ENCODE peak calls at places on chromosomes 12 and 14, in seven cellular contexts. Q, C, Z, W, D, Y and V are unnamed samples.
A peak's percentile ranks its signal among the peaks of the same experiment; 100 is the strongest.

GRCh38 chr12:70365398-70365647 is 767 bp upstream of the KCNMB4 start:
- DNase-seq in C (no peak), Z (no peak), Y (no peak), W (no peak), D (no peak), Q (no peak), V (no peak)

GRCh38 chr12:132665149-132665491 is 22.0 kb downstream of the POLE start:
- DNase-seq in Q (no peak), D (no peak), Z (no peak), C (no peak), W (no peak), Y (no peak), V (peak; percentile 46)

GRCh38 chr14:51293149-51293925 is 53.3 kb downstream of the TMX1 start:
- DNase-seq in Y (no peak), Z (no peak), D (peak; percentile 33), Q (no peak), C (no peak), W (no peak), V (peak; percentile 74)

GRCh38 chr12:51900323-51900889 is 6.9 kb upstream of the ACVRL1 start:
- DNase-seq in W (no peak), D (no peak), Q (no peak), C (no peak), Y (no peak), Z (no peak), V (peak; percentile 56)

GRCh38 chr12:45663452-45663851 is 66.1 kb upstream of the ARID2 start:
- DNase-seq in Q (no peak), Y (no peak), C (no peak), W (no peak), D (no peak), Z (no peak), V (no peak)

GRCh38 chr12:31118347-31118830 is 44.7 kb downstream of the DDX11 start:
- DNase-seq in Q (no peak), C (peak; percentile 49), D (peak; percentile 62), Z (peak; percentile 16), Y (no peak), W (peak; percentile 48), V (no peak)

GRCh38 chr14:99095369-99095768 is 176.6 kb downstream of the BCL11B start:
- DNase-seq in Q (no peak), D (no peak), C (no peak), Y (no peak), Z (no peak), W (no peak), V (no peak)

GRCh38 chr12:68746572-68747180 is 700 bp downstream of the SLC35E3 start:
- DNase-seq in D (peak; percentile 46), Q (peak; percentile 16), W (peak; percentile 51), Y (peak; percentile 62), Z (peak; percentile 35), C (peak; percentile 83), V (peak; percentile 79)

GRCh38 chr12:128819293-128820144 is 4.2 kb downstream of the SLC15A4 start:
- DNase-seq in Q (no peak), Z (no peak), D (no peak), Y (no peak), W (no peak), C (no peak), V (peak; percentile 43)

GRCh38 chr14:87873741-87874140 is 119.2 kb downstream of the GALC start:
- DNase-seq in Q (no peak), Z (no peak), C (no peak), W (no peak), Y (no peak), D (no peak), V (no peak)

GRCh38 chr14:69682607-69683263 is 71.3 kb downstream of the SUSD6 start:
- DNase-seq in D (no peak), W (no peak), Y (no peak), Q (no peak), Z (no peak), C (no peak), V (no peak)

GRCh38 chr12:79657136-79657535 is 33.6 kb downstream of the PAWR start:
- DNase-seq in C (no peak), Z (no peak), W (no peak), Q (no peak), D (no peak), Y (no peak), V (no peak)

GRCh38 chr14:88209273-88209672 is 113.8 kb downstream of the KCNK10 start:
- DNase-seq in C (no peak), D (no peak), Q (no peak), Y (no peak), W (no peak), Z (no peak), V (no peak)

GRCh38 chr12:27969011-27969900 is 3.3 kb downstream of the PTHLH start:
- DNase-seq in W (peak; percentile 69), Y (no peak), Q (no peak), Z (no peak), D (peak; percentile 18), C (peak; percentile 30), V (peak; percentile 65)

GRCh38 chr12:101670007-101670671 is 27.3 kb upstream of the CHPT1 start:
- DNase-seq in W (peak; percentile 69), C (peak; percentile 50), Z (peak; percentile 30), Q (peak; percentile 43), D (peak; percentile 16), Y (no peak), V (no peak)

GRCh38 chr14:36316131-36316530 is 4.3 kb downstream of the MBIP start:
- DNase-seq in C (no peak), Y (no peak), Q (no peak), D (no peak), W (no peak), Z (no peak), V (no peak)

GRCh38 chr14:104235686-104236085 is 97.3 kb downstream of the KIF26A start:
- DNase-seq in C (no peak), D (no peak), Y (no peak), W (no peak), Q (no peak), Z (no peak), V (no peak)

GRCh38 chr12:112543666-112544185 is 125.0 kb downstream of the PTPN11 start:
- DNase-seq in Q (no peak), W (no peak), C (no peak), Y (no peak), D (no peak), Z (no peak), V (no peak)

GRCh38 chr14:55086939-55087338 is 35.5 kb downstream of the MAPK1IP1L start:
- DNase-seq in D (no peak), W (no peak), Y (no peak), Z (no peak), Q (no peak), C (no peak), V (peak; percentile 25)

GRCh38 chr14:72839753-72840390 is 54.0 kb downstream of the DPF3 start:
- DNase-seq in W (no peak), Q (no peak), Y (no peak), D (no peak), Z (no peak), C (no peak), V (no peak)

GRCh38 chr14:69632154-69632553 is 20.8 kb downstream of the SUSD6 start:
- DNase-seq in Z (no peak), Q (no peak), W (no peak), C (no peak), Y (no peak), D (no peak), V (no peak)

GRCh38 chr12:96350982-96351381 is 49.3 kb downstream of the CDK17 start:
- DNase-seq in W (no peak), Q (no peak), Y (no peak), D (no peak), Z (no peak), C (no peak), V (no peak)

GRCh38 chr14:33569844-33570716 is 380.8 kb downstream of the EGLN3 start:
- DNase-seq in Y (no peak), W (no peak), Q (no peak), C (no peak), D (no peak), Z (no peak), V (no peak)

GRCh38 chr12:130456375-130457199 is 118.9 kb downstream of the PIWIL1 start:
- DNase-seq in D (no peak), W (no peak), Z (no peak), Y (peak; percentile 70), Q (no peak), C (peak; percentile 24), V (no peak)

GRCh38 chr12:49296034-49296835 is 1.3 kb downstream of the PRPH start:
- DNase-seq in Z (peak; percentile 66), W (peak; percentile 69), D (no peak), Y (no peak), C (peak; percentile 63), Q (peak; percentile 45), V (peak; percentile 57)

GRCh38 chr14:103105580-103106168 is 11.1 kb downstream of the EXOC3L4 start:
- DNase-seq in W (no peak), Z (no peak), Y (no peak), D (no peak), C (no peak), Q (no peak), V (no peak)

GRCh38 chr12:56219840-56220239 is 1.9 kb downstream of the RNF41 start:
- DNase-seq in W (no peak), C (no peak), D (no peak), Y (no peak), Z (no peak), Q (no peak), V (no peak)
- H3K27ac ChIP-seq in W (no peak overlapping the region), C (peak overlapping the region; percentile 96), D (peak overlapping the region; percentile 98), Y (no peak overlapping the region), Z (no peak overlapping the region), Q (no peak overlapping the region), V (peak overlapping the region; percentile 98)

DNA sequence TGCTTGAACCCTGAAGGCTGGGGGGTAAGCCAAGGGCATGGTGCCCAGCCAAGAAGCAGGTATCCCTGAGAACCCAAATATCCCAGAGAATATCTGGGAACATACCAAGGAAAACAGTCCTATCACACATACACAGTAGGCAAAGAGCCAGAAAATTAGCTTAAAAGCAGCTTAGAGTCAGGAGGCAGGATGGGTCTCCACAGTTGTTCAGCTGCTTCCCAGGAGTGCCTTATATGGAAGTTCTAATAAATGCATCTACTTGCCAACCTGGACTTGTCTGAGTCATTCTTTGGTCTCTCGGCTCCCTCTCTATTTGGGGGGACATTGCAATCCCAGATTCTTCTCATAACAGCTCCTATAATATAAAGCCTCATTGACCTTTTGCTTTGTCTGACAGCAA is 9.0 kb upstream of the GPR135 start:
- DNase-seq in Q (no peak), W (no peak), Y (no peak), D (no peak), Z (no peak), C (no peak), V (no peak)
- H3K27ac ChIP-seq in Q (no peak overlapping the region), W (no peak overlapping the region), Y (no peak overlapping the region), D (no peak overlapping the region), Z (no peak overlapping the region), C (no peak overlapping the region), V (peak overlapping the region; percentile 51)

DNA sequence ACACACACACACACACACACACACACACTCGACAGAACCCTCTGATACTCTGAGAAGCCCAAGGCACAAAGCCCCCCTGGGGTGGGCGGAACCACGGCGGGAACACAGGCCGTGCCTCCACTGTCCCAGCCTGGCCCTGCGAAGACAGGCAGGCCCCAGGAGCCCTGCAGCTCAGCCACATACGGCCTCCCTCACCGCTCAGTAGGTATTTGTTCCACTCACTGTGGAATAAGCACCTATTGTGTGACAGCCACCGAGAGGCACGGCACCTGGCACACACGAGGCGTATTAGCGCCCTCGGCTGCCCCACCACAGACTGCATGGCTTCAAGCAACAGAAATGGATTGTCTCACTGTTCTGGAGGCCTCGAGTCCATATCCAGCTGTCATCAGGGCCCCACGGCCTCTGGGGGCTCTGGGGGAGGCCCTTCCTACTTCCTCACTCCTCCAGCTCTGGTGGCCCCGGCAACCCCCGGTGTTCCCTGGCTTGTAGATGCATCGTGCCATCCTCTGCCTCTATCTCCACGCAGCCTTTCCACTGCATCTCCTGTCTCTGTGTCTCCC is 66.3 kb downstream of the NCOR2 start:
- DNase-seq in C (no peak), Z (no peak), W (no peak), Y (no peak), Q (no peak), D (no peak), V (no peak)
- H3K27ac ChIP-seq in C (peak overlapping the region; percentile 79), Z (no peak overlapping the region), W (peak overlapping the region; percentile 71), Y (peak overlapping the region; percentile 77), Q (no peak overlapping the region), D (peak overlapping the region; percentile 37), V (peak overlapping the region; percentile 77)

GRCh38 chr12:57389033-57389432 is 41.8 kb downstream of the R3HDM2 start:
- DNase-seq in Z (no peak), Q (no peak), D (no peak), C (peak; percentile 10), W (peak; percentile 81), Y (no peak), V (no peak)
- H3K27ac ChIP-seq in Z (no peak overlapping the region), Q (no peak overlapping the region), D (no peak overlapping the region), C (peak overlapping the region; percentile 64), W (peak overlapping the region; percentile 80), Y (no peak overlapping the region), V (no peak overlapping the region)